ENCODE peak calls at places on chromosomes 1 and 21, in seven cellular contexts. One of them, this sample, is unnamed.

GRCh38 chr1:197915797-197916686 is 1.1 kb upstream of the LHX9 start:
- DNase-seq in fibroblast of the aortic adventitia: peak
- DNase-seq in heart right ventricle: peak
- DNase-seq in aorta: peak
- DNase-seq in astrocyte of the cerebellum: no peak
- DNase-seq in PC-3: peak
- DNase-seq in esophagus squamous epithelium: no peak
- DNase-seq in this sample: no peak

GRCh38 chr1:229430761-229431269 is 3.1 kb downstream of the ACTA1 start:
- DNase-seq in fibroblast of the aortic adventitia: peak
- DNase-seq in heart right ventricle: peak
- DNase-seq in aorta: peak
- DNase-seq in astrocyte of the cerebellum: no peak
- DNase-seq in PC-3: no peak
- DNase-seq in esophagus squamous epithelium: no peak
- DNase-seq in this sample: no peak

GRCh38 chr21:42839271-42840231 is 39.8 kb downstream of the WDR4 start:
- DNase-seq in fibroblast of the aortic adventitia: no peak
- DNase-seq in heart right ventricle: no peak
- DNase-seq in aorta: no peak
- DNase-seq in astrocyte of the cerebellum: no peak
- DNase-seq in PC-3: no peak
- DNase-seq in esophagus squamous epithelium: no peak
- DNase-seq in this sample: peak

GRCh38 chr21:35940074-35940927 is 120.0 kb downstream of the SETD4 start:
- DNase-seq in fibroblast of the aortic adventitia: peak
- DNase-seq in heart right ventricle: no peak
- DNase-seq in aorta: peak
- DNase-seq in astrocyte of the cerebellum: peak
- DNase-seq in PC-3: peak
- DNase-seq in esophagus squamous epithelium: no peak
- DNase-seq in this sample: no peak

GRCh38 chr1:156123356-156124196 is 9.1 kb downstream of the LMNA start:
- DNase-seq in fibroblast of the aortic adventitia: peak
- DNase-seq in heart right ventricle: peak
- DNase-seq in aorta: peak
- DNase-seq in astrocyte of the cerebellum: peak
- DNase-seq in PC-3: peak
- DNase-seq in esophagus squamous epithelium: peak
- DNase-seq in this sample: peak

GRCh38 chr1:230827081-230827681 is 41.1 kb downstream of the C1orf198 start:
- DNase-seq in fibroblast of the aortic adventitia: peak
- DNase-seq in heart right ventricle: peak
- DNase-seq in aorta: no peak
- DNase-seq in astrocyte of the cerebellum: no peak
- DNase-seq in PC-3: peak
- DNase-seq in esophagus squamous epithelium: no peak
- DNase-seq in this sample: peak

GRCh38 chr1:1038694-1039093 is 18.8 kb downstream of the AGRN start:
- DNase-seq in fibroblast of the aortic adventitia: no peak
- DNase-seq in heart right ventricle: no peak
- DNase-seq in aorta: no peak
- DNase-seq in astrocyte of the cerebellum: no peak
- DNase-seq in PC-3: no peak
- DNase-seq in esophagus squamous epithelium: no peak
- DNase-seq in this sample: no peak

GRCh38 chr1:39205102-39205780 is 746 bp downstream of the MACF1 start:
- DNase-seq in fibroblast of the aortic adventitia: peak
- DNase-seq in heart right ventricle: no peak
- DNase-seq in aorta: peak
- DNase-seq in astrocyte of the cerebellum: no peak
- DNase-seq in PC-3: peak
- DNase-seq in esophagus squamous epithelium: no peak
- DNase-seq in this sample: no peak

GRCh38 chr1:65820983-65821382 is 28.3 kb downstream of the PDE4B start:
- DNase-seq in fibroblast of the aortic adventitia: peak
- DNase-seq in heart right ventricle: no peak
- DNase-seq in aorta: no peak
- DNase-seq in astrocyte of the cerebellum: peak
- DNase-seq in PC-3: peak
- DNase-seq in esophagus squamous epithelium: no peak
- DNase-seq in this sample: no peak

GRCh38 chr1:119631433-119632102 is 16.5 kb downstream of the ZNF697 start:
- DNase-seq in fibroblast of the aortic adventitia: peak
- DNase-seq in heart right ventricle: peak
- DNase-seq in aorta: peak
- DNase-seq in astrocyte of the cerebellum: peak
- DNase-seq in PC-3: peak
- DNase-seq in esophagus squamous epithelium: no peak
- DNase-seq in this sample: peak

GRCh38 chr1:162977944-162978568 is 91.1 kb upstream of the RGS4 start:
- DNase-seq in fibroblast of the aortic adventitia: no peak
- DNase-seq in heart right ventricle: no peak
- DNase-seq in aorta: no peak
- DNase-seq in astrocyte of the cerebellum: no peak
- DNase-seq in PC-3: no peak
- DNase-seq in esophagus squamous epithelium: no peak
- DNase-seq in this sample: no peak

GRCh38 chr1:212368073-212368484 is 46.6 kb downstream of the PACC1 start:
- DNase-seq in fibroblast of the aortic adventitia: peak
- DNase-seq in heart right ventricle: no peak
- DNase-seq in aorta: no peak
- DNase-seq in astrocyte of the cerebellum: peak
- DNase-seq in PC-3: peak
- DNase-seq in esophagus squamous epithelium: no peak
- DNase-seq in this sample: no peak

GRCh38 chr1:156661932-156662587 is 15.1 kb downstream of the NES start:
- DNase-seq in fibroblast of the aortic adventitia: no peak
- DNase-seq in heart right ventricle: no peak
- DNase-seq in aorta: no peak
- DNase-seq in astrocyte of the cerebellum: no peak
- DNase-seq in PC-3: no peak
- DNase-seq in esophagus squamous epithelium: no peak
- DNase-seq in this sample: no peak

GRCh38 chr21:34580181-34580700 is 34.7 kb downstream of the RCAN1 start:
- DNase-seq in fibroblast of the aortic adventitia: peak
- DNase-seq in heart right ventricle: peak
- DNase-seq in aorta: peak
- DNase-seq in astrocyte of the cerebellum: no peak
- DNase-seq in PC-3: no peak
- DNase-seq in esophagus squamous epithelium: no peak
- DNase-seq in this sample: no peak

GRCh38 chr21:45000637-45001133 is 60.9 kb downstream of the SLX9 start:
- DNase-seq in fibroblast of the aortic adventitia: no peak
- DNase-seq in heart right ventricle: no peak
- DNase-seq in aorta: peak
- DNase-seq in astrocyte of the cerebellum: no peak
- DNase-seq in PC-3: no peak
- DNase-seq in esophagus squamous epithelium: no peak
- DNase-seq in this sample: no peak

GRCh38 chr1:236325567-236325966 is 43.8 kb upstream of the ERO1B start:
- DNase-seq in fibroblast of the aortic adventitia: no peak
- DNase-seq in heart right ventricle: no peak
- DNase-seq in aorta: no peak
- DNase-seq in astrocyte of the cerebellum: no peak
- DNase-seq in PC-3: no peak
- DNase-seq in esophagus squamous epithelium: no peak
- DNase-seq in this sample: no peak

GRCh38 chr1:87265786-87266185 is 62.9 kb upstream of the LMO4 start:
- DNase-seq in fibroblast of the aortic adventitia: no peak
- DNase-seq in heart right ventricle: no peak
- DNase-seq in aorta: no peak
- DNase-seq in astrocyte of the cerebellum: no peak
- DNase-seq in PC-3: no peak
- DNase-seq in esophagus squamous epithelium: no peak
- DNase-seq in this sample: no peak

GRCh38 chr1:98429851-98430496 is 231.5 kb upstream of the SNX7 start:
- DNase-seq in fibroblast of the aortic adventitia: no peak
- DNase-seq in heart right ventricle: no peak
- DNase-seq in aorta: no peak
- DNase-seq in astrocyte of the cerebellum: no peak
- DNase-seq in PC-3: peak
- DNase-seq in esophagus squamous epithelium: no peak
- DNase-seq in this sample: no peak

GRCh38 chr1:8789314-8790214 is 27.9 kb downstream of the RERE start:
- DNase-seq in fibroblast of the aortic adventitia: no peak
- DNase-seq in heart right ventricle: no peak
- DNase-seq in aorta: no peak
- DNase-seq in astrocyte of the cerebellum: no peak
- DNase-seq in PC-3: peak
- DNase-seq in esophagus squamous epithelium: no peak
- DNase-seq in this sample: no peak

GRCh38 chr1:116561563-116561962 is 9.3 kb downstream of the CD58 start:
- DNase-seq in fibroblast of the aortic adventitia: no peak
- DNase-seq in heart right ventricle: no peak
- DNase-seq in aorta: no peak
- DNase-seq in astrocyte of the cerebellum: no peak
- DNase-seq in PC-3: no peak
- DNase-seq in esophagus squamous epithelium: no peak
- DNase-seq in this sample: no peak

GRCh38 chr1:116558140-116558549 is 12.7 kb downstream of the CD58 start:
- DNase-seq in fibroblast of the aortic adventitia: no peak
- DNase-seq in heart right ventricle: no peak
- DNase-seq in aorta: no peak
- DNase-seq in astrocyte of the cerebellum: no peak
- DNase-seq in PC-3: no peak
- DNase-seq in esophagus squamous epithelium: no peak
- DNase-seq in this sample: no peak

GRCh38 chr1:116559304-116559761 is 11.5 kb downstream of the CD58 start:
- DNase-seq in fibroblast of the aortic adventitia: no peak
- DNase-seq in heart right ventricle: no peak
- DNase-seq in aorta: no peak
- DNase-seq in astrocyte of the cerebellum: no peak
- DNase-seq in PC-3: no peak
- DNase-seq in esophagus squamous epithelium: no peak
- DNase-seq in this sample: no peak

GRCh38 chr1:116557323-116557878 is 13.4 kb downstream of the CD58 start:
- DNase-seq in fibroblast of the aortic adventitia: no peak
- DNase-seq in heart right ventricle: no peak
- DNase-seq in aorta: no peak
- DNase-seq in astrocyte of the cerebellum: no peak
- DNase-seq in PC-3: no peak
- DNase-seq in esophagus squamous epithelium: no peak
- DNase-seq in this sample: no peak

GRCh38 chr1:116560704-116561490 is 9.9 kb downstream of the CD58 start:
- DNase-seq in fibroblast of the aortic adventitia: no peak
- DNase-seq in heart right ventricle: no peak
- DNase-seq in aorta: no peak
- DNase-seq in astrocyte of the cerebellum: no peak
- DNase-seq in PC-3: no peak
- DNase-seq in esophagus squamous epithelium: no peak
- DNase-seq in this sample: no peak
- H3K4me3 ChIP-seq in fibroblast of the aortic adventitia: no peak
- H3K4me3 ChIP-seq in heart right ventricle: no peak
- H3K4me3 ChIP-seq in aorta: no peak
- H3K4me3 ChIP-seq in astrocyte of the cerebellum: no peak
- H3K4me3 ChIP-seq in PC-3: no peak
- H3K4me3 ChIP-seq in esophagus squamous epithelium: no peak
- H3K4me3 ChIP-seq in this sample: no peak

DNA sequence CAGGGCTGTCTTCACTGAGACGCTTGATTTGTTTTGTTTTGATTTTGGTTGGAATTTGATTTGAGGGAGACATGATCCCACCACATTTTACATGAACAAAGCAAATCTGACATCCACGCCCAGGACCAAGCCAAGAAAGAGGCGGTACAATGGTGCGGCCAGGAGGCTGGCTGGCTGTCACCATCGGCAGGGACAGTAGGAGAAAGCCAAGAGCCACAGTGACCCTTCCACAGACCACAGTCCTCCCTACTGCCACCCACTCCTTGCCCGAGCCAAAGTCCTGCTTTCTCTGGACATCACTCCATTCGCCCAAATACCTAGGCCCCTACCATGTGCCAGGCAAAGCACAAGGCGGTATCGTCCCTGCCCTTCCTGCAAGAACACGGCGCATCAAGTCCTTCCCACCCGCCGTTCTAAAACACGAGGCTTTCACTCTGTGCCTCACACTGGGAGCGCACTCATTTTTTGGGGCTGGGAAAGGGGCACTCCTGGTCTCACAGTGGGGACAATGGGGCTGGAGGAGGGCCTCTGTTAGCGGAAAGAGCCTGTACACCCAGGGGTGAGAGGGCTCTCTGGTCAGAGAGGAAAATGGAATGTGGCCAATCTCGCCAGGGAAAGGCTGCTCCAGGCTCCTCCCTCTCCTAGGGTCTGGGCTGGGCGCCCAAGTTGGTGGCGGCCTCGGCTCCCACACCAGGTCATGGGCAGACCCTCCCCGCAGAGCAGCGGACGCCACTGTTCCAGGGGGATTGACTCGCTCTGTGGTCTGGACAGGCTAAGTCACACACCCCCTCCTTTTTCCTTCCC is 26.5 kb downstream of the SSBP3 start:
- DNase-seq in fibroblast of the aortic adventitia: no peak
- DNase-seq in heart right ventricle: peak
- DNase-seq in aorta: no peak
- DNase-seq in astrocyte of the cerebellum: no peak
- DNase-seq in PC-3: no peak
- DNase-seq in esophagus squamous epithelium: no peak
- DNase-seq in this sample: no peak
- H3K4me3 ChIP-seq in fibroblast of the aortic adventitia: no peak
- H3K4me3 ChIP-seq in heart right ventricle: no peak
- H3K4me3 ChIP-seq in aorta: no peak
- H3K4me3 ChIP-seq in astrocyte of the cerebellum: no peak
- H3K4me3 ChIP-seq in PC-3: no peak
- H3K4me3 ChIP-seq in esophagus squamous epithelium: no peak
- H3K4me3 ChIP-seq in this sample: peak

DNA sequence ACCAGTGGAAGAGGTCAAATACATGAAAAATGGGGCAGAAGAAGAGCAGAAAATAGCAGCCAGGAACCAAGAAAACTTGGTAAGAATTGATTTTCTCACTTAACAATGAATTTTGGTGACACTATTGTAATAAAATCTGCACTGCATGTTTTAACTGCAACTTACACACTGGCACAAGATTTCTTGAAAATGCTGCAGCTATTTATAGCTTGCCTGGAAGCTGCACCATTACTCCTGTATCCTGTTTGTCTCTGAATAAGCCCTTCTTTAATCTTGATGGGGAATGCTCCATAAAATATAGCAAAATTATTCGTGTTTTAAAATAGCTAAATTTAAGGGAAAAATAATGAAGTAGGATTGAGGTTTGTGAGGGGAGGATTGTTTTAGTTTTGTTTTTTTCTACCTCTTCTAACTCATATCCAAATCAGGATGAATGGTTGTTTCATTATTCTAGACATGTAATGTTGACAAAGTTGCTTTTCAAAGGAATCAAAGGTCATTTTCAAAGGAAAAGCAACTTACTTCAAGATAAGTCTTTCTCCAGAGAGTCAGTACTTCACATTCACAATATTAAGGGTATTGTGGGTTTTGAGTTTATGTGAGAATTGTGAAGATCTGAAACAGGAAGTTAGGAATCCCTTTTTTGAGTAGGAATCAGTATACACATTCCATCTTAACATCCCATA is 120.9 kb downstream of the C1orf21 start:
- DNase-seq in fibroblast of the aortic adventitia: peak
- DNase-seq in heart right ventricle: no peak
- DNase-seq in aorta: no peak
- DNase-seq in astrocyte of the cerebellum: no peak
- DNase-seq in PC-3: no peak
- DNase-seq in esophagus squamous epithelium: no peak
- DNase-seq in this sample: no peak
- H3K4me3 ChIP-seq in fibroblast of the aortic adventitia: no peak
- H3K4me3 ChIP-seq in heart right ventricle: no peak
- H3K4me3 ChIP-seq in aorta: no peak
- H3K4me3 ChIP-seq in astrocyte of the cerebellum: no peak
- H3K4me3 ChIP-seq in PC-3: no peak
- H3K4me3 ChIP-seq in esophagus squamous epithelium: no peak
- H3K4me3 ChIP-seq in this sample: no peak

GRCh38 chr1:168469690-168470089 is 74.1 kb downstream of the XCL2 start:
- DNase-seq in fibroblast of the aortic adventitia: peak
- DNase-seq in heart right ventricle: peak
- DNase-seq in aorta: peak
- DNase-seq in astrocyte of the cerebellum: peak
- DNase-seq in PC-3: peak
- DNase-seq in esophagus squamous epithelium: no peak
- DNase-seq in this sample: peak
- H3K4me3 ChIP-seq in fibroblast of the aortic adventitia: no peak
- H3K4me3 ChIP-seq in heart right ventricle: no peak
- H3K4me3 ChIP-seq in aorta: no peak
- H3K4me3 ChIP-seq in astrocyte of the cerebellum: no peak
- H3K4me3 ChIP-seq in PC-3: no peak
- H3K4me3 ChIP-seq in esophagus squamous epithelium: no peak
- H3K4me3 ChIP-seq in this sample: no peak

This sample was measured in coronary artery.